ENCODE peak calls at places on chromosomes 3 and 15, in seven cellular contexts. P is A549, F is fibroblast of pulmonary artery, Y is NB4, N is keratinocyte, I is foreskin fibroblast, T is fibroblast of lung. V is an unnamed sample.

GRCh38 chr15:62494144-62494543 is 329.1 kb upstream of the C2CD4B start:
- DNase-seq in P (no peak), F (no peak), Y (no peak), N (no peak), I (no peak), T (no peak), V (no peak)

GRCh38 chr3:139285691-139286090 is 58.1 kb upstream of the MRPS22 start:
- DNase-seq in P (no peak), F (no peak), Y (no peak), N (no peak), I (no peak), T (no peak), V (no peak)

GRCh38 chr3:138234401-138235179 is 47.5 kb downstream of the ARMC8 start:
- DNase-seq in P (no peak), F (no peak), Y (no peak), N (no peak), I (no peak), T (peak; percentile 40), V (peak; percentile 63)

GRCh38 chr3:64983583-64984359 is 296.0 kb upstream of the ADAMTS9 start:
- DNase-seq in P (no peak), F (no peak), Y (no peak), N (no peak), I (no peak), T (no peak), V (no peak)

GRCh38 chr3:124557433-124558232 is 172.6 kb upstream of the UMPS start:
- DNase-seq in P (no peak), F (peak; percentile 47), Y (no peak), N (no peak), I (peak; percentile 21), T (peak; percentile 17), V (peak; percentile 52)

GRCh38 chr3:14948609-14949038 is 1.2 kb downstream of the NR2C2 start:
- DNase-seq in P (peak; percentile 21), F (peak; percentile 14), Y (no peak), N (no peak), I (no peak), T (no peak), V (no peak)

GRCh38 chr15:79099692-79100091 is 9.1 kb upstream of the RASGRF1 start:
- DNase-seq in P (no peak), F (no peak), Y (no peak), N (no peak), I (no peak), T (no peak), V (no peak)

GRCh38 chr3:46080124-46080991 is 53.1 kb upstream of the XCR1 start:
- DNase-seq in P (no peak), F (no peak), Y (no peak), N (no peak), I (peak; percentile 22), T (peak; percentile 4), V (no peak)

GRCh38 chr3:112653209-112653871 is 12.4 kb upstream of the CCDC80 start:
- DNase-seq in P (peak; percentile 97), F (peak; percentile 88), Y (no peak), N (peak; percentile 94), I (peak; percentile 97), T (peak; percentile 91), V (peak; percentile 97)

GRCh38 chr3:55330355-55330754 is 156.8 kb downstream of the WNT5A start:
- DNase-seq in P (peak; percentile 42), F (peak; percentile 90), Y (no peak), N (peak; percentile 9), I (peak; percentile 91), T (peak; percentile 88), V (peak; percentile 98)

GRCh38 chr15:90259524-90259923 is 5.9 kb upstream of the NGRN start:
- DNase-seq in P (no peak), F (no peak), Y (no peak), N (no peak), I (no peak), T (no peak), V (peak; percentile 16)

GRCh38 chr3:196996454-196997265 is 28.0 kb upstream of the PIGZ start:
- DNase-seq in P (no peak), F (no peak), Y (no peak), N (peak; percentile 41), I (no peak), T (no peak), V (no peak)

GRCh38 chr15:88746451-88746850 is 56.8 kb upstream of the ACAN start:
- DNase-seq in P (no peak), F (no peak), Y (no peak), N (no peak), I (no peak), T (no peak), V (no peak)

GRCh38 chr15:53251998-53252397 is 461.9 kb upstream of the ONECUT1 start:
- DNase-seq in P (no peak), F (no peak), Y (no peak), N (no peak), I (no peak), T (no peak), V (no peak)

GRCh38 chr3:128316456-128316855 is 150.2 kb downstream of the DNAJB8 start:
- DNase-seq in P (no peak), F (peak; percentile 38), Y (no peak), N (no peak), I (no peak), T (no peak), V (no peak)

GRCh38 chr3:190169877-190170276 is 49.2 kb upstream of the P3H2 start:
- DNase-seq in P (no peak), F (no peak), Y (no peak), N (no peak), I (no peak), T (no peak), V (no peak)

GRCh38 chr3:142319094-142319493 is 93.7 kb upstream of the GK5 start:
- DNase-seq in P (peak; percentile 58), F (peak; percentile 45), Y (no peak), N (no peak), I (peak; percentile 33), T (peak; percentile 44), V (peak; percentile 60)

GRCh38 chr3:24492971-24493551 is 1.6 kb downstream of the THRB start:
- DNase-seq in P (no peak), F (no peak), Y (no peak), N (no peak), I (no peak), T (no peak), V (no peak)
- H3K4me3 ChIP-seq in P (peak overlapping the region; percentile 93), F (no peak overlapping the region), Y (no peak overlapping the region), N (no peak overlapping the region), I (peak overlapping the region; percentile 75), T (no peak overlapping the region), V (no peak overlapping the region)

GRCh38 chr3:123024056-123024455 is 3.5 kb downstream of the SEMA5B start:
- DNase-seq in P (no peak), F (no peak), Y (no peak), N (no peak), I (no peak), T (no peak), V (no peak)

GRCh38 chr3:123028233-123028828 is 768 bp upstream of the SEMA5B start:
- DNase-seq in P (peak; percentile 72), F (peak; percentile 81), Y (peak; percentile 77), N (peak; percentile 19), I (peak; percentile 68), T (peak; percentile 86), V (peak; percentile 71)

GRCh38 chr3:123026551-123027291 is 842 bp downstream of the SEMA5B start:
- DNase-seq in P (peak; percentile 12), F (no peak), Y (no peak), N (no peak), I (no peak), T (no peak), V (no peak)

GRCh38 chr3:123027292-123028232 is at the start of gene SEMA5B:
- DNase-seq in P (peak; percentile 29), F (no peak), Y (no peak), N (no peak), I (no peak), T (no peak), V (no peak)

GRCh38 chr3:123025642-123026521 is 1.7 kb downstream of the SEMA5B start:
- DNase-seq in P (no peak), F (no peak), Y (no peak), N (no peak), I (no peak), T (no peak), V (no peak)
- H3K4me3 ChIP-seq in P (peak overlapping the region; percentile 72), F (no peak overlapping the region), Y (no peak overlapping the region), N (no peak overlapping the region), I (no peak overlapping the region), T (no peak overlapping the region), V (peak overlapping the region; percentile 5)

GRCh38 chr3:105401254-105401653 is 34.5 kb downstream of the ALCAM start:
- DNase-seq in P (no peak), F (no peak), Y (no peak), N (no peak), I (no peak), T (no peak), V (no peak)
- H3K4me3 ChIP-seq in P (no peak overlapping the region), F (no peak overlapping the region), Y (no peak overlapping the region), N (peak overlapping the region; percentile 22), I (no peak overlapping the region), T (no peak overlapping the region), V (no peak overlapping the region)

GRCh38 chr3:126360046-126360713 is 3.0 kb upstream of the KLF15 start:
- DNase-seq in P (no peak), F (no peak), Y (no peak), N (no peak), I (no peak), T (no peak), V (no peak)

GRCh38 chr3:126358816-126359181 is 1.6 kb upstream of the KLF15 start:
- DNase-seq in P (no peak), F (no peak), Y (no peak), N (no peak), I (no peak), T (no peak), V (no peak)

GRCh38 chr3:126360714-126361060 is 3.5 kb upstream of the KLF15 start:
- DNase-seq in P (no peak), F (no peak), Y (no peak), N (no peak), I (no peak), T (no peak), V (no peak)

GRCh38 chr3:126358038-126358815 is 1.0 kb upstream of the KLF15 start:
- DNase-seq in P (no peak), F (no peak), Y (peak; percentile 66), N (no peak), I (no peak), T (peak; percentile 17), V (peak; percentile 26)

GRCh38 chr3:126361211-126361610 is 4.0 kb upstream of the KLF15 start:
- DNase-seq in P (no peak), F (no peak), Y (no peak), N (no peak), I (no peak), T (no peak), V (no peak)
- H3K4me3 ChIP-seq in P (no peak overlapping the region), F (no peak overlapping the region), Y (no peak overlapping the region), N (no peak overlapping the region), I (no peak overlapping the region), T (no peak overlapping the region), V (no peak overlapping the region)

DNA sequence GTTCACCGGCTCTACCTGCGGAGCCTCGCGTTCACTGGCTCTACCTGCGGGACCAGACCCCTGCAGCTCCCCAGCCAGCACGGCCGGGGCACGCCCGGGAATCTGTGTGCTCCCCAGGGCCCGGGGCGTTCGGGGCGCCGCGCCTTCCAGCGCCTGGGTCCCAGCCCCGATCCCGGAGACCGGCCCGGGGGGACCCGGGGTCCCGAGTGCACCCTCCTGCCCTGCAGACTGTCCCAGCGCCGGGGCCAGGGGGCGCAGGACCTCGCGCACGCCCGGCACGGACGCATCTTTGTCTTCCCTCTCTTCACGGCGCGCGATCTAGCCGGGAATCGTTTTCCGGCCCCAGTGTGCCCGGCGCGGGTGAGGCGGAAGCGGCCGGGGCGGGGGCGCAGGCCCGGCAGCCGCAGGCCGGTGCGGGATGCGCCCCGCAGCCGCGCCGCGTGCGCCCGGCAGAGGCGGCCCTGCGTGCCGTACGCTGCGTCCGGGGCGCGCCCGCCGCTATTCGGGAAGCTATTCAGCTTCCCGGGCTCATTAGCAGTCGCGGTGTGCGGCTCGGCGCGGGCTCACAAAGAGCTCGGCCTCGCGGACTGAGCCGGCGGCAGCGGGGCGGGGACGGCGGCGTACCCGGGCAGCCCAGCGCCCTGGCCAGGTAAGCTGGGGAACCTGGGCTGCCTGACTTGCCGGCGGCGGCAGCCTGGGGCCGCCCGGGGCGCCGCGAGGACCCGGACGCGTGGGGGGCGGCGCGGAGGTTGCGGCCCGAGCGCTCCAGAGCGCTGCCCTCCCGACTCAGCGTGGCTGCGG is at the start of gene APBA2:
- DNase-seq in P (peak; percentile 55), F (peak; percentile 55), Y (peak; percentile 65), N (no peak), I (no peak), T (peak; percentile 48), V (peak; percentile 37)
- H3K4me3 ChIP-seq in P (peak within 1 kb of the TSS; percentile 87), F (peak within 1 kb of the TSS; percentile 58), Y (no peak within 1 kb of the TSS), N (peak within 1 kb of the TSS; percentile 52), I (peak within 1 kb of the TSS; percentile 46), T (peak within 1 kb of the TSS; percentile 59), V (peak within 1 kb of the TSS; percentile 50)

V was measured in astrocyte of the spinal cord.